ENCODE peak calls at places on chromosomes 5 and 9, in eight cellular contexts. M, N, Y, B, D, L, U and S are unnamed samples.

GRCh38 chr9:124708070-124708469 is 63.0 kb downstream of the NR6A1 start:
- DNase-seq in M (no peak), N (no peak), Y (no peak), B (no peak), D (no peak), L (no peak), U (no peak), S (no peak)

GRCh38 chr9:91033802-91034201 is 232.2 kb downstream of the SYK start:
- DNase-seq in M (peak), N (peak), Y (no peak), B (no peak), D (no peak), L (no peak), U (peak), S (no peak)

GRCh38 chr5:54873696-54874095 is 111.7 kb downstream of the ESM1 start:
- DNase-seq in M (no peak), N (no peak), Y (no peak), B (no peak), D (no peak), L (no peak), U (no peak), S (no peak)

GRCh38 chr9:4784403-4784802 is 8.3 kb upstream of the RCL1 start:
- DNase-seq in M (no peak), N (no peak), Y (no peak), B (no peak), D (no peak), L (no peak), U (no peak), S (no peak)

GRCh38 chr5:14342306-14342705 is 199.2 kb downstream of the TRIO start:
- DNase-seq in M (no peak), N (no peak), Y (no peak), B (no peak), D (no peak), L (no peak), U (peak), S (no peak)

GRCh38 chr5:180118391-180118791 is 46.8 kb upstream of the RNF130 start:
- DNase-seq in M (no peak), N (no peak), Y (no peak), B (no peak), D (no peak), L (no peak), U (no peak), S (no peak)

GRCh38 chr9:71767421-71768321 is 642 bp downstream of the CEMIP2 start:
- DNase-seq in M (peak), N (no peak), Y (no peak), B (peak), D (no peak), L (peak), U (peak), S (no peak)

GRCh38 chr9:98974994-98975712 is 31.4 kb downstream of the COL15A1 start:
- DNase-seq in M (peak), N (peak), Y (no peak), B (peak), D (peak), L (peak), U (peak), S (peak)

GRCh38 chr9:92963831-92964606 is 16.7 kb downstream of the FGD3 start:
- DNase-seq in M (no peak), N (peak), Y (no peak), B (peak), D (peak), L (no peak), U (peak), S (no peak)

GRCh38 chr5:24591426-24591825 is 53.4 kb downstream of the CDH10 start:
- DNase-seq in M (no peak), N (no peak), Y (no peak), B (no peak), D (no peak), L (no peak), U (no peak), S (no peak)

GRCh38 chr9:123420560-123421210 is 64.7 kb downstream of the CRB2 start:
- DNase-seq in M (peak), N (no peak), Y (no peak), B (no peak), D (no peak), L (peak), U (no peak), S (peak)

GRCh38 chr5:65034029-65034781 is 265.5 kb downstream of the CWC27 start:
- DNase-seq in M (no peak), N (no peak), Y (no peak), B (no peak), D (no peak), L (peak), U (no peak), S (no peak)

GRCh38 chr5:891117-891836 is 1.3 kb downstream of the BRD9 start:
- DNase-seq in M (no peak), N (no peak), Y (no peak), B (no peak), D (no peak), L (no peak), U (no peak), S (peak)

GRCh38 chr9:33329117-33329563 is 38.8 kb downstream of the NFX1 start:
- DNase-seq in M (no peak), N (no peak), Y (peak), B (peak), D (no peak), L (no peak), U (no peak), S (no peak)

GRCh38 chr5:107809201-107810034 is 138.7 kb upstream of the EFNA5 start:
- DNase-seq in M (no peak), N (no peak), Y (no peak), B (no peak), D (no peak), L (no peak), U (no peak), S (no peak)

GRCh38 chr5:82821978-82822927 is 254.9 kb downstream of the TMEM167A start:
- DNase-seq in M (no peak), N (no peak), Y (no peak), B (no peak), D (no peak), L (peak), U (no peak), S (no peak)

GRCh38 chr9:92720209-92720765 is 44.3 kb downstream of the BICD2 start:
- DNase-seq in M (no peak), N (no peak), Y (no peak), B (no peak), D (no peak), L (no peak), U (no peak), S (no peak)

GRCh38 chr9:116546711-116547581 is 140.2 kb upstream of the TRIM32 start:
- DNase-seq in M (no peak), N (no peak), Y (no peak), B (peak), D (no peak), L (no peak), U (no peak), S (no peak)

GRCh38 chr5:93280518-93280917 is 300.5 kb downstream of the NR2F1-AS1 start:
- DNase-seq in M (no peak), N (no peak), Y (no peak), B (no peak), D (no peak), L (peak), U (no peak), S (peak)

GRCh38 chr9:113669523-113670115 is 206.1 kb downstream of the RGS3 start:
- DNase-seq in M (no peak), N (no peak), Y (peak), B (no peak), D (no peak), L (no peak), U (no peak), S (no peak)

GRCh38 chr9:123269316-123269715 is 930 bp upstream of the STRBP start:
- DNase-seq in M (no peak), N (no peak), Y (no peak), B (no peak), D (no peak), L (no peak), U (no peak), S (no peak)

GRCh38 chr9:93024986-93025630 is 33.4 kb upstream of the SUSD3 start:
- DNase-seq in M (no peak), N (no peak), Y (no peak), B (no peak), D (no peak), L (no peak), U (no peak), S (no peak)

GRCh38 chr9:96166981-96167380 is 135.0 kb downstream of the HSD17B3 start:
- DNase-seq in M (no peak), N (no peak), Y (no peak), B (no peak), D (no peak), L (no peak), U (no peak), S (no peak)

GRCh38 chr5:74367931-74368330 is 272.6 kb downstream of the ENC1 start:
- DNase-seq in M (no peak), N (no peak), Y (no peak), B (no peak), D (no peak), L (no peak), U (no peak), S (no peak)

GRCh38 chr5:91170266-91170665 is 212.9 kb downstream of the ARRDC3 start:
- DNase-seq in M (no peak), N (no peak), Y (no peak), B (no peak), D (no peak), L (no peak), U (no peak), S (no peak)

GRCh38 chr5:110072646-110073045 is 382.9 kb downstream of the MAN2A1 start:
- DNase-seq in M (no peak), N (no peak), Y (no peak), B (no peak), D (no peak), L (no peak), U (no peak), S (no peak)

GRCh38 chr9:36258170-36258988 is at the start of gene GNE:
- DNase-seq in M (peak), N (peak), Y (peak), B (peak), D (peak), L (peak), U (peak), S (peak)

GRCh38 chr5:143576721-143577484 is 173.4 kb upstream of the NR3C1 start:
- DNase-seq in M (no peak), N (no peak), Y (peak), B (no peak), D (no peak), L (no peak), U (no peak), S (no peak)

GRCh38 chr9:75120661-75121060 is 32.3 kb downstream of the OSTF1 start:
- DNase-seq in M (no peak), N (no peak), Y (no peak), B (no peak), D (no peak), L (no peak), U (no peak), S (no peak)

GRCh38 chr9:126375386-126375785 is 48.8 kb downstream of the MVB12B start:
- DNase-seq in M (no peak), N (no peak), Y (no peak), B (peak), D (no peak), L (peak), U (no peak), S (no peak)

GRCh38 chr5:33316773-33317172 is 124.0 kb upstream of the TARS1 start:
- DNase-seq in M (no peak), N (no peak), Y (no peak), B (no peak), D (no peak), L (no peak), U (no peak), S (no peak)

GRCh38 chr9:91426123-91426745 is 2.6 kb upstream of the NFIL3 start:
- DNase-seq in M (peak), N (no peak), Y (no peak), B (no peak), D (no peak), L (peak), U (no peak), S (no peak)

GRCh38 chr9:21744874-21745273 is 57.6 kb upstream of the MTAP start:
- DNase-seq in M (no peak), N (no peak), Y (no peak), B (no peak), D (no peak), L (no peak), U (no peak), S (no peak)

GRCh38 chr5:72328172-72328571 is 8.0 kb downstream of the PTCD2 start:
- DNase-seq in M (no peak), N (no peak), Y (no peak), B (no peak), D (no peak), L (no peak), U (no peak), S (no peak)